ENCODE peak calls at places on chromosomes 5 and 9, in five cellular contexts. F is SK-N-MC, C is mesenchymal stem cell, Q is stomach, N is GM10248. A is an unnamed sample.

GRCh38 chr5:143874312-143874711 is 62.4 kb downstream of the HMHB1 start:
- DNase-seq in N (no peak), Q (no peak), C (no peak), F (no peak), A (no peak)

GRCh38 chr5:64680289-64680688 is 10.0 kb upstream of the SHISAL2B start:
- DNase-seq in N (no peak), F (no peak), C (peak; percentile 3), Q (no peak), A (no peak)

GRCh38 chr5:62460578-62460983 is 48.0 kb downstream of the IPO11 start:
- DNase-seq in F (peak; percentile 32), C (peak; percentile 63), N (peak; percentile 40), Q (no peak), A (no peak)

GRCh38 chr5:138032572-138033274 is at the start of gene FAM13B:
- DNase-seq in C (peak; percentile 77), F (no peak), Q (peak; percentile 82), N (peak; percentile 90), A (peak; percentile 80)

GRCh38 chr5:59079622-59080620 is 497.0 kb downstream of the RAB3C start:
- DNase-seq in N (no peak), F (no peak), C (peak; percentile 99), Q (no peak), A (no peak)

GRCh38 chr9:132516301-132516700 is 66.1 kb upstream of the BARHL1 start:
- DNase-seq in N (no peak), Q (no peak), C (no peak), F (no peak), A (no peak)

GRCh38 chr9:21070171-21070571 is 7.6 kb downstream of the IFNB1 start:
- DNase-seq in F (peak; percentile 60), N (no peak), Q (no peak), C (peak; percentile 95), A (no peak)

GRCh38 chr5:40385544-40385943 is 294.2 kb upstream of the PTGER4 start:
- DNase-seq in N (no peak), Q (no peak), C (peak; percentile 42), F (no peak), A (no peak)

GRCh38 chr9:101508203-101508602 is 25.4 kb upstream of the RNF20 start:
- DNase-seq in N (no peak), C (no peak), F (no peak), Q (no peak), A (no peak)

GRCh38 chr5:141366016-141366896 is 2.3 kb downstream of the PCDHGA5 start:
- DNase-seq in Q (no peak), F (no peak), C (no peak), N (no peak), A (no peak)

GRCh38 chr5:66881475-66882161 is 285.4 kb downstream of the MAST4 start:
- DNase-seq in F (no peak), Q (peak; percentile 70), C (peak; percentile 24), N (no peak), A (no peak)

GRCh38 chr5:6827815-6828214 is 114.6 kb downstream of the TENT4A start:
- DNase-seq in N (peak; percentile 34), C (no peak), F (no peak), Q (no peak), A (no peak)

GRCh38 chr9:131098391-131099087 is 2.2 kb downstream of the AIF1L start:
- DNase-seq in F (no peak), N (no peak), Q (no peak), C (no peak), A (no peak)

GRCh38 chr5:122076669-122077450 is 1.2 kb downstream of the LOX start:
- DNase-seq in N (peak; percentile 58), F (peak; percentile 32), Q (peak; percentile 75), C (peak; percentile 84), A (peak; percentile 85)

GRCh38 chr5:78638423-78638822 is 10.1 kb downstream of the LHFPL2 start:
- DNase-seq in Q (peak; percentile 75), F (no peak), C (peak; percentile 89), N (no peak), A (peak; percentile 67)

GRCh38 chr9:113701741-113702422 is 174.2 kb upstream of the ZNF618 start:
- DNase-seq in F (no peak), Q (no peak), N (no peak), C (no peak), A (no peak)

GRCh38 chr5:156432830-156433105 is 105.8 kb downstream of the SGCD start:
- DNase-seq in N (no peak), Q (no peak), C (no peak), F (no peak), A (no peak)

GRCh38 chr9:33320568-33321261 is 30.4 kb downstream of the NFX1 start:
- DNase-seq in Q (no peak), F (no peak), C (peak; percentile 95), N (no peak), A (no peak)

GRCh38 chr5:172777381-172778222 is 6.6 kb upstream of the DUSP1 start:
- DNase-seq in N (peak; percentile 84), C (peak; percentile 92), Q (peak; percentile 87), F (no peak), A (peak; percentile 93)

GRCh38 chr5:119022017-119022745 is 33.8 kb upstream of the DTWD2 start:
- DNase-seq in N (peak; percentile 38), Q (no peak), C (peak; percentile 58), F (no peak), A (no peak)

GRCh38 chr5:4058899-4059298 is 463.3 kb downstream of the IRX1 start:
- DNase-seq in F (no peak), Q (no peak), C (no peak), N (no peak), A (no peak)

GRCh38 chr5:6578676-6579343 is 54.0 kb downstream of the NSUN2 start:
- DNase-seq in C (no peak), N (no peak), Q (no peak), F (no peak), A (no peak)

GRCh38 chr9:82022121-82022520 is 33.5 kb downstream of the SPATA31D1 start:
- DNase-seq in Q (no peak), N (no peak), F (no peak), C (no peak), A (no peak)

GRCh38 chr5:117731445-117731844 is 1156.8 kb upstream of the SEMA6A start:
- DNase-seq in C (peak; percentile 5), F (no peak), Q (no peak), N (no peak), A (no peak)

GRCh38 chr5:42250-42649 is 49.7 kb upstream of the PLEKHG4B start:
- DNase-seq in F (no peak), N (no peak), C (no peak), Q (no peak), A (no peak)

GRCh38 chr5:71454913-71455312 is 538 bp upstream of the BDP1 start:
- DNase-seq in C (no peak), N (no peak), F (no peak), Q (no peak), A (no peak)